ENCODE peak calls at places on chromosomes 5 and 9, in six cellular contexts. N is activated CD4-positive, alpha-beta T cell treated with anti-CD3 and anti-CD28 coated beads, Interleukin-2, amount 50 U/mL, for 48 hours; A is LoVo; J is AG08396; W is 8988T; G is DMS 273 treated with DMSO at 0.1 percent for 48 hours. K is an unnamed sample.

GRCh38 chr9:137384116-137384756 is 38.7 kb downstream of the EXD3 start:
- DNase-seq in G (no peak), A (no peak), J (peak), W (no peak), N (no peak), K (no peak)

GRCh38 chr9:115849679-115850412 is 303.7 kb upstream of the PAPPA start:
- DNase-seq in N (no peak), A (no peak), G (no peak), W (no peak), J (no peak), K (no peak)

GRCh38 chr5:73464016-73464745 is 15.6 kb upstream of the FOXD1 start:
- DNase-seq in J (no peak), A (no peak), G (no peak), W (no peak), N (no peak), K (no peak)

GRCh38 chr5:126938461-126938860 is 91.9 kb downstream of the MARCHF3 start:
- DNase-seq in W (no peak), A (no peak), N (no peak), J (peak), G (no peak), K (no peak)

GRCh38 chr5:84564311-84564710 is 179.6 kb upstream of the EDIL3 start:
- DNase-seq in W (no peak), N (no peak), A (no peak), J (no peak), G (no peak), K (no peak)

GRCh38 chr5:132782101-132782500 is 5.1 kb upstream of the SEPTIN8 start:
- DNase-seq in A (no peak), J (peak), W (no peak), G (no peak), N (no peak), K (peak)

GRCh38 chr5:169416583-169417196 is 115.8 kb upstream of the SLIT3 start:
- DNase-seq in N (no peak), G (peak), J (peak), W (peak), A (no peak), K (no peak)

GRCh38 chr5:134477462-134478245 is 47.8 kb upstream of the JADE2 start:
- DNase-seq in W (no peak), N (no peak), J (no peak), A (no peak), G (no peak), K (peak)

GRCh38 chr9:36317766-36318165 is 59.5 kb upstream of the GNE start:
- DNase-seq in N (no peak), G (no peak), J (no peak), W (no peak), A (peak), K (no peak)

GRCh38 chr5:23717486-23717885 is 210.1 kb downstream of the PRDM9 start:
- DNase-seq in J (no peak), N (no peak), A (no peak), W (no peak), G (no peak), K (no peak)

GRCh38 chr9:94821098-94821930 is 94.8 kb downstream of the AOPEP start:
- DNase-seq in N (peak), W (no peak), J (no peak), A (no peak), G (no peak), K (peak)

GRCh38 chr5:43227655-43228054 is 35.6 kb downstream of the NIM1K start:
- DNase-seq in G (peak), A (peak), N (no peak), W (peak), J (peak), K (peak)

GRCh38 chr9:5509573-5509972 is 758 bp upstream of the PDCD1LG2 start:
- DNase-seq in G (no peak), J (peak), A (peak), W (no peak), N (no peak), K (no peak)

GRCh38 chr5:148912146-148912545 is 85.7 kb downstream of the ADRB2 start:
- DNase-seq in N (no peak), G (no peak), A (no peak), W (no peak), J (no peak), K (no peak)

GRCh38 chr9:100167912-100168775 is 69.1 kb downstream of the INVS start:
- DNase-seq in A (no peak), W (no peak), N (no peak), J (peak), G (no peak), K (no peak)

GRCh38 chr9:105438136-105438839 is 9.5 kb upstream of the FSD1L start:
- DNase-seq in J (peak), W (no peak), A (no peak), N (no peak), G (peak), K (no peak)

GRCh38 chr5:58932057-58932594 is 349.3 kb downstream of the RAB3C start:
- DNase-seq in J (no peak), A (no peak), N (no peak), G (no peak), W (no peak), K (no peak)

GRCh38 chr5:142808778-142809606 is 38.8 kb downstream of the ARHGAP26 start:
- DNase-seq in J (no peak), A (no peak), G (peak), W (no peak), N (no peak), K (no peak)

GRCh38 chr9:37104183-37104889 is 16.0 kb upstream of the ZCCHC7 start:
- DNase-seq in J (peak), G (no peak), N (peak), W (no peak), A (no peak), K (no peak)

GRCh38 chr5:75961814-75962213 is 121.4 kb upstream of the SV2C start:
- DNase-seq in A (no peak), W (no peak), G (no peak), J (no peak), N (no peak), K (no peak)

GRCh38 chr5:80594810-80595209 is 24.7 kb upstream of the ANKRD34B start:
- DNase-seq in A (no peak), W (no peak), J (no peak), N (no peak), G (no peak), K (no peak)

GRCh38 chr5:17355585-17356346 is 138.3 kb downstream of the BASP1 start:
- DNase-seq in N (no peak), A (no peak), J (peak), W (no peak), G (no peak), K (no peak)

GRCh38 chr9:120267929-120268328 is 312.0 kb downstream of the CDK5RAP2 start:
- DNase-seq in N (no peak), W (no peak), A (no peak), G (no peak), J (no peak), K (no peak)

GRCh38 chr9:107142430-107142829 is 140.6 kb upstream of the RAD23B start:
- DNase-seq in W (no peak), G (no peak), N (no peak), J (no peak), A (no peak), K (no peak)

GRCh38 chr9:128921881-128922763 is 1.3 kb downstream of the PHYHD1 start:
- DNase-seq in A (no peak), W (no peak), G (no peak), N (no peak), J (peak), K (no peak)